ENCODE peak calls at places on chromosomes 6 and 20, in four cellular contexts. B is CD4-positive, alpha-beta T cell; E is cardiac muscle cell; L is A549. D is an unnamed sample.

GRCh38 chr6:34810936-34811632 is 19.2 kb downstream of the BLTP3A start:
- DNase-seq in B (no peak), E (no peak), L (peak), D (peak)

GRCh38 chr6:158801655-158802294 is 17.4 kb downstream of the EZR start:
- DNase-seq in B (no peak), E (no peak), L (no peak), D (no peak)

GRCh38 chr6:56932891-56933473 is 21.9 kb upstream of the BEND6 start:
- DNase-seq in B (no peak), E (no peak), L (no peak), D (no peak)

GRCh38 chr6:84449220-84449619 is 221.8 kb upstream of the CEP162 start:
- DNase-seq in B (no peak), E (peak), L (no peak), D (no peak)

GRCh38 chr20:3477861-3478544 is 7.2 kb downstream of the ATRN start:
- DNase-seq in B (no peak), E (no peak), L (no peak), D (no peak)

GRCh38 chr20:49938173-49939163 is 2.3 kb downstream of the RNF114 start:
- DNase-seq in B (no peak), E (peak), L (no peak), D (peak)

GRCh38 chr6:11618533-11618932 is 81.0 kb downstream of the TMEM170B start:
- DNase-seq in B (no peak), E (no peak), L (peak), D (peak)

GRCh38 chr6:138287144-138287955 is 69.1 kb upstream of the PBOV1 start:
- DNase-seq in B (no peak), E (peak), L (peak), D (peak)

GRCh38 chr6:166008441-166009369 is 158.9 kb downstream of the TBXT start:
- DNase-seq in B (no peak), E (peak), L (peak), D (no peak)

GRCh38 chr20:37389844-37390275 is 43.9 kb downstream of the SRC start:
- DNase-seq in B (no peak), E (no peak), L (peak), D (no peak)

GRCh38 chr6:110488606-110489005 is 12.2 kb upstream of the SLC22A16 start:
- DNase-seq in B (no peak), E (no peak), L (no peak), D (no peak)

GRCh38 chr6:116932496-116932895 is 55.5 kb downstream of the RFX6 start:
- DNase-seq in B (no peak), E (no peak), L (no peak), D (peak)

GRCh38 chr6:6810727-6811126 is 222.2 kb downstream of the LY86 start:
- DNase-seq in B (no peak), E (no peak), L (no peak), D (no peak)

GRCh38 chr6:81751388-81752083 is 945 bp downstream of the TENT5A start:
- DNase-seq in B (peak), E (peak), L (peak), D (peak)

GRCh38 chr20:35697696-35698297 is 1.4 kb downstream of the NFS1 start:
- DNase-seq in B (no peak), E (no peak), L (no peak), D (no peak)

GRCh38 chr20:4814696-4815252 is 93.1 kb downstream of the PRND start:
- DNase-seq in B (peak), E (no peak), L (no peak), D (no peak)

GRCh38 chr6:30450908-30451818 is 38.1 kb upstream of the HLA-E start:
- DNase-seq in B (peak), E (peak), L (no peak), D (no peak)

GRCh38 chr6:41546866-41547798 is 951 bp downstream of the FOXP4 start:
- DNase-seq in B (no peak), E (peak), L (peak), D (peak)

GRCh38 chr6:148247386-148248063 is 95.1 kb upstream of the SASH1 start:
- DNase-seq in B (no peak), E (no peak), L (no peak), D (no peak)

GRCh38 chr6:135830971-135831370 is 20.5 kb upstream of the PDE7B start:
- DNase-seq in B (no peak), E (no peak), L (no peak), D (no peak)

GRCh38 chr6:124535746-124536145 is 426.5 kb upstream of the RNF217 start:
- DNase-seq in B (no peak), E (peak), L (peak), D (peak)
- TF ChIP-seq CTCF in B (no peak), E (no peak), L (no peak), D (no peak)

GRCh38 chr6:145814501-145815350 is at the start of gene FBXO30:
- DNase-seq in B (peak), E (peak), L (peak), D (peak)
- TF ChIP-seq CTCF in B (no peak), E (peak), L (no peak), D (no peak)

GRCh38 chr6:53794073-53794719 is 609 bp upstream of the LRRC1 start:
- DNase-seq in B (peak), E (peak), L (peak), D (peak)
- TF ChIP-seq CTCF in B (no peak), E (peak), L (no peak), D (peak)

GRCh38 chr6:47078991-47079390 is 36.9 kb upstream of the ADGRF1 start:
- DNase-seq in B (no peak), E (no peak), L (no peak), D (no peak)

GRCh38 chr6:47080083-47080596 is 38.0 kb upstream of the ADGRF1 start:
- DNase-seq in B (no peak), E (no peak), L (no peak), D (no peak)

GRCh38 chr6:47076422-47077344 is 34.6 kb upstream of the ADGRF1 start:
- DNase-seq in B (no peak), E (peak), L (no peak), D (no peak)

GRCh38 chr6:47075741-47076421 is 33.7 kb upstream of the ADGRF1 start:
- DNase-seq in B (no peak), E (no peak), L (no peak), D (no peak)

GRCh38 chr6:47079638-47080037 is 37.5 kb upstream of the ADGRF1 start:
- DNase-seq in B (no peak), E (no peak), L (peak), D (no peak)
- TF ChIP-seq CTCF in B (no peak), E (peak), L (no peak), D (peak)

DNA sequence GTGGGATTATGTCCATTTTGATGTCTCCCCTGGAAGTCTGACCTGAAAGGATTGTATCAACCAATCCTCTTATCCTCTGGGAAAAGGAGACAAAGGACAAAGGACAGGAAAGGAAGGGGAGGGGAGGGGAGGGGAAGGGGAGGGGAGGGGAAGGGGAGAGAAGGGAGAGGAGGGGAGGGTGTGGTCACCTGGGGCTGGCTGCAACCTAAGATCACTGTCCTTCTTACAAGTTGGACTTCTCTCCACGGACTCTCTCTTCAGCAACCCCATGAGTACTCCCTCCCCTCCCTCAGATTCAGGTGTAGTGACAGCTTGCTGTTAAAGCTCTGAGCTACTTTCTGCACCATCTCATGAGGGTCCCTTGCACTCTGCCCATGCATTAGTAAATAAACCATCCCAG is 58.9 kb upstream of the KLHL31 start:
- DNase-seq in B (no peak), E (no peak), L (no peak), D (no peak)
- TF ChIP-seq CTCF in B (no peak), E (no peak), L (no peak), D (no peak)

DNA sequence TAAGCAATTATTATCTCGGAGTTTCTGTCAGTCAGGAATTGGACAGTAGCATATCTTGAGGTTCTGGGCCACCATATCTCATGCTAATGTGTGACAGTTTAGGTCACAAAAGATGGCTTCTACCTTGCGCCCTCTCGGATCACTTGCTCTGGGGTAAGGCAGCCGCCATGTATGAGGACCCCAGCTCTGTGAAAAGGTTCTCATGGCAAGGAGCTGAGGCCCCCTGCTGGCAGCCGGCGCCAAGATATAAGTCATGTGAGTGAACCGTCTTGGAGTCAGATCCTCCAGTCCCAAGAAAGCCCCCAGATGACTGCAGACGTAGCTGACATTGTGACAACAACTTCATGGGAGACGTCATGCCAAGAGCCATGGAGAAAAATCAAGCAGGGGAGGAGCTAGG is 670.8 kb downstream of the KIF16B start:
- DNase-seq in B (no peak), E (no peak), L (peak), D (peak)
- TF ChIP-seq CTCF in B (no peak), E (no peak), L (no peak), D (peak)

GRCh38 chr6:109393882-109394281 is 11.6 kb upstream of the CD164 start:
- DNase-seq in B (no peak), E (no peak), L (no peak), D (peak)

GRCh38 chr6:109396319-109396718 is 14.1 kb upstream of the CD164 start:
- DNase-seq in B (no peak), E (no peak), L (no peak), D (no peak)

DNA sequence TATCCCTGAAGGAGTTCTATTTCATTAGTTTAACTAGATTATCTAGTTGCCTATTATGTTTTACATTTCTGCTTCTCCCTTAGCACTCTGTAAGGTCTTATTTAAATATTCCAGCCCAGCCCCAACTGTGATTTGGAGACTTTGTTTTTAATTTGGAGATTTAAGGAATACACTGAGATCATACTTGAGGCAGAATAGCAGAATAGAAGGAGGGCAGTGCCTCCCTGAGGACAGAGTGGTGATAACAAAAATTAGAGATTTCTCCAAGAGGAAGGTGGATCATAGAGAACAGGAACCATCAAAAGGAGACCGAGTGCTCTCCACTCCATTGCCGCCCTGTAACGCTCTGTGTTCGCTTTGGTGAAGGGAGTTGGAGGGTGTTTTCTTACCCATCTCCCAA is 14.8 kb upstream of the CD164 start:
- DNase-seq in B (no peak), E (peak), L (peak), D (peak)
- TF ChIP-seq CTCF in B (no peak), E (peak), L (peak), D (peak)

D was measured in PC-3.